ENCODE peak calls at places on chromosome 13, in ten cellular contexts. One of them, this sample, is unnamed. For H3K27me3, the result is how much of the 10 kb centered on the place peaks cover.

GRCh38 chr13:108154421-108154858 is 60.9 kb downstream of the LIG4 start:
- DNase-seq in Caco-2: peak
- DNase-seq in H1: no peak
- DNase-seq in CD4-positive, alpha-beta T cell: no peak
- DNase-seq in tibial nerve: no peak
- DNase-seq in effector memory CD4-positive, alpha-beta T cell: no peak
- DNase-seq in heart right ventricle: no peak
- DNase-seq in body of pancreas: peak
- DNase-seq in colonic mucosa: peak
- DNase-seq in CD8-positive, alpha-beta T cell: no peak
- DNase-seq in this sample: no peak

GRCh38 chr13:51643114-51643881 is 59.0 kb downstream of the WDFY2 start:
- DNase-seq in Caco-2: no peak
- DNase-seq in H1: no peak
- DNase-seq in CD4-positive, alpha-beta T cell: no peak
- DNase-seq in tibial nerve: no peak
- DNase-seq in effector memory CD4-positive, alpha-beta T cell: no peak
- DNase-seq in heart right ventricle: no peak
- DNase-seq in body of pancreas: no peak
- DNase-seq in colonic mucosa: no peak
- DNase-seq in CD8-positive, alpha-beta T cell: no peak
- DNase-seq in this sample: peak

GRCh38 chr13:98691360-98691759 is 61.1 kb downstream of the SLC15A1 start:
- DNase-seq in Caco-2: no peak
- DNase-seq in H1: no peak
- DNase-seq in CD4-positive, alpha-beta T cell: no peak
- DNase-seq in tibial nerve: no peak
- DNase-seq in effector memory CD4-positive, alpha-beta T cell: no peak
- DNase-seq in heart right ventricle: no peak
- DNase-seq in body of pancreas: no peak
- DNase-seq in colonic mucosa: no peak
- DNase-seq in CD8-positive, alpha-beta T cell: no peak
- DNase-seq in this sample: no peak

GRCh38 chr13:94233401-94233800 is 246.1 kb downstream of the DCT start:
- DNase-seq in Caco-2: no peak
- DNase-seq in H1: no peak
- DNase-seq in CD4-positive, alpha-beta T cell: no peak
- DNase-seq in tibial nerve: peak
- DNase-seq in effector memory CD4-positive, alpha-beta T cell: no peak
- DNase-seq in heart right ventricle: peak
- DNase-seq in body of pancreas: peak
- DNase-seq in colonic mucosa: no peak
- DNase-seq in CD8-positive, alpha-beta T cell: no peak
- DNase-seq in this sample: peak

GRCh38 chr13:62296812-62297211 is 881.2 kb upstream of the PCDH20 start:
- DNase-seq in Caco-2: no peak
- DNase-seq in H1: no peak
- DNase-seq in CD4-positive, alpha-beta T cell: no peak
- DNase-seq in tibial nerve: no peak
- DNase-seq in effector memory CD4-positive, alpha-beta T cell: no peak
- DNase-seq in heart right ventricle: no peak
- DNase-seq in body of pancreas: no peak
- DNase-seq in colonic mucosa: no peak
- DNase-seq in CD8-positive, alpha-beta T cell: no peak
- DNase-seq in this sample: no peak

GRCh38 chr13:107376393-107377085 is 808.6 kb upstream of the ARGLU1 start:
- DNase-seq in Caco-2: no peak
- DNase-seq in H1: no peak
- DNase-seq in CD4-positive, alpha-beta T cell: no peak
- DNase-seq in tibial nerve: no peak
- DNase-seq in effector memory CD4-positive, alpha-beta T cell: no peak
- DNase-seq in heart right ventricle: no peak
- DNase-seq in body of pancreas: no peak
- DNase-seq in colonic mucosa: no peak
- DNase-seq in CD8-positive, alpha-beta T cell: no peak
- DNase-seq in this sample: peak

GRCh38 chr13:32894589-32895001 is 121.6 kb upstream of the KL start:
- DNase-seq in Caco-2: no peak
- DNase-seq in H1: no peak
- DNase-seq in CD4-positive, alpha-beta T cell: no peak
- DNase-seq in tibial nerve: no peak
- DNase-seq in effector memory CD4-positive, alpha-beta T cell: no peak
- DNase-seq in heart right ventricle: no peak
- DNase-seq in body of pancreas: no peak
- DNase-seq in colonic mucosa: no peak
- DNase-seq in CD8-positive, alpha-beta T cell: no peak
- DNase-seq in this sample: no peak

GRCh38 chr13:66430266-66430665 is 799.9 kb downstream of the PCDH9 start:
- DNase-seq in Caco-2: no peak
- DNase-seq in H1: no peak
- DNase-seq in CD4-positive, alpha-beta T cell: no peak
- DNase-seq in tibial nerve: no peak
- DNase-seq in effector memory CD4-positive, alpha-beta T cell: no peak
- DNase-seq in heart right ventricle: no peak
- DNase-seq in body of pancreas: no peak
- DNase-seq in colonic mucosa: no peak
- DNase-seq in CD8-positive, alpha-beta T cell: no peak
- DNase-seq in this sample: no peak

GRCh38 chr13:33352520-33352919 is 67.0 kb upstream of the STARD13 start:
- DNase-seq in Caco-2: no peak
- DNase-seq in H1: no peak
- DNase-seq in CD4-positive, alpha-beta T cell: no peak
- DNase-seq in tibial nerve: no peak
- DNase-seq in effector memory CD4-positive, alpha-beta T cell: no peak
- DNase-seq in heart right ventricle: no peak
- DNase-seq in body of pancreas: no peak
- DNase-seq in colonic mucosa: no peak
- DNase-seq in CD8-positive, alpha-beta T cell: no peak
- DNase-seq in this sample: no peak

GRCh38 chr13:46173656-46174055 is 8.3 kb downstream of the LCP1 start:
- DNase-seq in Caco-2: no peak
- DNase-seq in H1: no peak
- DNase-seq in CD4-positive, alpha-beta T cell: no peak
- DNase-seq in tibial nerve: no peak
- DNase-seq in effector memory CD4-positive, alpha-beta T cell: peak
- DNase-seq in heart right ventricle: no peak
- DNase-seq in body of pancreas: no peak
- DNase-seq in colonic mucosa: no peak
- DNase-seq in CD8-positive, alpha-beta T cell: no peak
- DNase-seq in this sample: no peak

GRCh38 chr13:112067121-112067741 is at the start of gene SOX1:
- DNase-seq in Caco-2: peak
- DNase-seq in H1: peak
- DNase-seq in CD4-positive, alpha-beta T cell: no peak
- DNase-seq in tibial nerve: no peak
- DNase-seq in effector memory CD4-positive, alpha-beta T cell: no peak
- DNase-seq in heart right ventricle: no peak
- DNase-seq in body of pancreas: no peak
- DNase-seq in colonic mucosa: no peak
- DNase-seq in CD8-positive, alpha-beta T cell: no peak
- DNase-seq in this sample: peak

GRCh38 chr13:112068531-112069062 is 1.6 kb downstream of the SOX1 start:
- DNase-seq in Caco-2: no peak
- DNase-seq in H1: peak
- DNase-seq in CD4-positive, alpha-beta T cell: no peak
- DNase-seq in tibial nerve: no peak
- DNase-seq in effector memory CD4-positive, alpha-beta T cell: no peak
- DNase-seq in heart right ventricle: no peak
- DNase-seq in body of pancreas: no peak
- DNase-seq in colonic mucosa: no peak
- DNase-seq in CD8-positive, alpha-beta T cell: no peak
- DNase-seq in this sample: no peak

GRCh38 chr13:112066624-112067004 is 335 bp upstream of the SOX1 start:
- DNase-seq in Caco-2: peak
- DNase-seq in H1: peak
- DNase-seq in CD4-positive, alpha-beta T cell: peak
- DNase-seq in tibial nerve: no peak
- DNase-seq in effector memory CD4-positive, alpha-beta T cell: peak
- DNase-seq in heart right ventricle: peak
- DNase-seq in body of pancreas: peak
- DNase-seq in colonic mucosa: peak
- DNase-seq in CD8-positive, alpha-beta T cell: peak
- DNase-seq in this sample: peak

GRCh38 chr13:112069063-112069726 is 2.2 kb downstream of the SOX1 start:
- DNase-seq in Caco-2: no peak
- DNase-seq in H1: peak
- DNase-seq in CD4-positive, alpha-beta T cell: no peak
- DNase-seq in tibial nerve: no peak
- DNase-seq in effector memory CD4-positive, alpha-beta T cell: no peak
- DNase-seq in heart right ventricle: no peak
- DNase-seq in body of pancreas: no peak
- DNase-seq in colonic mucosa: no peak
- DNase-seq in CD8-positive, alpha-beta T cell: no peak
- DNase-seq in this sample: no peak

GRCh38 chr13:112067871-112068305 is 939 bp downstream of the SOX1 start:
- DNase-seq in Caco-2: no peak
- DNase-seq in H1: peak
- DNase-seq in CD4-positive, alpha-beta T cell: no peak
- DNase-seq in tibial nerve: no peak
- DNase-seq in effector memory CD4-positive, alpha-beta T cell: no peak
- DNase-seq in heart right ventricle: no peak
- DNase-seq in body of pancreas: no peak
- DNase-seq in colonic mucosa: no peak
- DNase-seq in CD8-positive, alpha-beta T cell: no peak
- DNase-seq in this sample: peak
- H3K27me3 ChIP-seq in Caco-2: under half
- H3K27me3 ChIP-seq in H1: half or more
- H3K27me3 ChIP-seq in CD4-positive, alpha-beta T cell: half or more
- H3K27me3 ChIP-seq in tibial nerve: under half
- H3K27me3 ChIP-seq in effector memory CD4-positive, alpha-beta T cell: under half
- H3K27me3 ChIP-seq in heart right ventricle: half or more
- H3K27me3 ChIP-seq in body of pancreas: under half
- H3K27me3 ChIP-seq in colonic mucosa: half or more
- H3K27me3 ChIP-seq in CD8-positive, alpha-beta T cell: under half
- H3K27me3 ChIP-seq in this sample: half or more

GRCh38 chr13:25171517-25172302 is at the start of gene AMER2:
- DNase-seq in Caco-2: no peak
- DNase-seq in H1: peak
- DNase-seq in CD4-positive, alpha-beta T cell: no peak
- DNase-seq in tibial nerve: peak
- DNase-seq in effector memory CD4-positive, alpha-beta T cell: no peak
- DNase-seq in heart right ventricle: no peak
- DNase-seq in body of pancreas: peak
- DNase-seq in colonic mucosa: no peak
- DNase-seq in CD8-positive, alpha-beta T cell: no peak
- DNase-seq in this sample: peak
- H3K27me3 ChIP-seq in Caco-2: under half
- H3K27me3 ChIP-seq in H1: under half
- H3K27me3 ChIP-seq in CD4-positive, alpha-beta T cell: half or more
- H3K27me3 ChIP-seq in tibial nerve: under half
- H3K27me3 ChIP-seq in effector memory CD4-positive, alpha-beta T cell: under half
- H3K27me3 ChIP-seq in heart right ventricle: half or more
- H3K27me3 ChIP-seq in body of pancreas: under half
- H3K27me3 ChIP-seq in colonic mucosa: under half
- H3K27me3 ChIP-seq in CD8-positive, alpha-beta T cell: under half
- H3K27me3 ChIP-seq in this sample: under half

GRCh38 chr13:27968316-27969072 is 621 bp downstream of the CDX2 start:
- DNase-seq in Caco-2: peak
- DNase-seq in H1: peak
- DNase-seq in CD4-positive, alpha-beta T cell: no peak
- DNase-seq in tibial nerve: no peak
- DNase-seq in effector memory CD4-positive, alpha-beta T cell: no peak
- DNase-seq in heart right ventricle: no peak
- DNase-seq in body of pancreas: no peak
- DNase-seq in colonic mucosa: peak
- DNase-seq in CD8-positive, alpha-beta T cell: no peak
- DNase-seq in this sample: no peak

GRCh38 chr13:27969073-27969865 is at the start of gene CDX2:
- DNase-seq in Caco-2: peak
- DNase-seq in H1: no peak
- DNase-seq in CD4-positive, alpha-beta T cell: no peak
- DNase-seq in tibial nerve: no peak
- DNase-seq in effector memory CD4-positive, alpha-beta T cell: no peak
- DNase-seq in heart right ventricle: no peak
- DNase-seq in body of pancreas: peak
- DNase-seq in colonic mucosa: peak
- DNase-seq in CD8-positive, alpha-beta T cell: no peak
- DNase-seq in this sample: no peak

GRCh38 chr13:27967203-27967735 is 1.8 kb downstream of the CDX2 start:
- DNase-seq in Caco-2: peak
- DNase-seq in H1: no peak
- DNase-seq in CD4-positive, alpha-beta T cell: no peak
- DNase-seq in tibial nerve: no peak
- DNase-seq in effector memory CD4-positive, alpha-beta T cell: no peak
- DNase-seq in heart right ventricle: no peak
- DNase-seq in body of pancreas: no peak
- DNase-seq in colonic mucosa: peak
- DNase-seq in CD8-positive, alpha-beta T cell: no peak
- DNase-seq in this sample: no peak

GRCh38 chr13:27966641-27967202 is 2.4 kb downstream of the CDX2 start:
- DNase-seq in Caco-2: peak
- DNase-seq in H1: peak
- DNase-seq in CD4-positive, alpha-beta T cell: no peak
- DNase-seq in tibial nerve: no peak
- DNase-seq in effector memory CD4-positive, alpha-beta T cell: no peak
- DNase-seq in heart right ventricle: no peak
- DNase-seq in body of pancreas: no peak
- DNase-seq in colonic mucosa: peak
- DNase-seq in CD8-positive, alpha-beta T cell: no peak
- DNase-seq in this sample: no peak

GRCh38 chr13:27967736-27968315 is 1.3 kb downstream of the CDX2 start:
- DNase-seq in Caco-2: peak
- DNase-seq in H1: no peak
- DNase-seq in CD4-positive, alpha-beta T cell: no peak
- DNase-seq in tibial nerve: no peak
- DNase-seq in effector memory CD4-positive, alpha-beta T cell: no peak
- DNase-seq in heart right ventricle: no peak
- DNase-seq in body of pancreas: no peak
- DNase-seq in colonic mucosa: no peak
- DNase-seq in CD8-positive, alpha-beta T cell: no peak
- DNase-seq in this sample: no peak
- H3K27me3 ChIP-seq in Caco-2: under half
- H3K27me3 ChIP-seq in H1: half or more
- H3K27me3 ChIP-seq in CD4-positive, alpha-beta T cell: half or more
- H3K27me3 ChIP-seq in tibial nerve: under half
- H3K27me3 ChIP-seq in effector memory CD4-positive, alpha-beta T cell: under half
- H3K27me3 ChIP-seq in heart right ventricle: half or more
- H3K27me3 ChIP-seq in body of pancreas: under half
- H3K27me3 ChIP-seq in colonic mucosa: under half
- H3K27me3 ChIP-seq in CD8-positive, alpha-beta T cell: under half
- H3K27me3 ChIP-seq in this sample: half or more

DNA sequence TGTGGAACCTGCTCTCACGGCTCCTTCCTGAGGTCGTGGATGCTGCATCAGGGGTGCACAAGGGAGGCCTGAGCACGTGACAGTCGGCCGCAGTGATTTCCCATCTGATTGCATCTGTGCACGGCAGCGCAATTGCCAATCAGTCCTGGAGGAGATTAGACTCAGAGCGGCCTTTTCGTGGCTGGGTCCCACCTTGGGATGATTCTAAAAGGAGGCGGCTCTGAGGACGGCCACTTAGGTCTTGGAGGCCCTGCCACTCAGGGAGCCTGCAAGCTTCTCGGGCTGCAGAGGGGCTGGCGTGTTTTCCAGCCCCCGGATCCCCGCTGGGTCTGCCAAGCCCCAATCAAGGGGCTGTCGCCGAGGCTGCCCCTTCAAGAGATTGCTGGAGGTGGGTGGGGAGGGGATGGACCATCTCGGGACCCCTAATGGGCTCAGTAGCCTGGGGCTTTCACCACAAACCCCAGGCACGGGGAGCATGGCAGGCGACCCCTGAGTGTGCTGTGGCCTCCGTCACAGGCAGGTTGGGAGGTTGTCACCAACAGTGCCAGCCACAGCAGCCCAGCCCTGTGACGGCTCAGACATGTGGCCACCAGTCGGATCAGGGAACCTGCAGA is 51.6 kb downstream of the SOX1 start:
- DNase-seq in Caco-2: no peak
- DNase-seq in H1: no peak
- DNase-seq in CD4-positive, alpha-beta T cell: no peak
- DNase-seq in tibial nerve: no peak
- DNase-seq in effector memory CD4-positive, alpha-beta T cell: no peak
- DNase-seq in heart right ventricle: no peak
- DNase-seq in body of pancreas: no peak
- DNase-seq in colonic mucosa: no peak
- DNase-seq in CD8-positive, alpha-beta T cell: no peak
- DNase-seq in this sample: no peak
- H3K27me3 ChIP-seq in Caco-2: under half
- H3K27me3 ChIP-seq in H1: under half
- H3K27me3 ChIP-seq in CD4-positive, alpha-beta T cell: under half
- H3K27me3 ChIP-seq in tibial nerve: under half
- H3K27me3 ChIP-seq in effector memory CD4-positive, alpha-beta T cell: under half
- H3K27me3 ChIP-seq in heart right ventricle: under half
- H3K27me3 ChIP-seq in body of pancreas: under half
- H3K27me3 ChIP-seq in colonic mucosa: under half
- H3K27me3 ChIP-seq in CD8-positive, alpha-beta T cell: under half
- H3K27me3 ChIP-seq in this sample: under half